ENCODE peak calls at places on chromosomes 2 and 18, in four cellular contexts. L is progenitor cell of endocrine pancreas; G is naive thymus-derived CD4-positive, alpha-beta T cell; Y is NCI-H1105 treated with DMSO at 0.1 percent for 48 hours. E is an unnamed sample.

GRCh38 chr2:70977605-70978205 is 725 bp upstream of the ANKRD53 start:
- DNase-seq in G (no peak), Y (peak; percentile 45), L (no peak), E (no peak)

GRCh38 chr2:70711191-70711590 is 56.8 kb downstream of the ADD2 start:
- DNase-seq in Y (no peak), G (no peak), L (no peak), E (no peak)

GRCh38 chr2:150141241-150142001 is 346.0 kb downstream of the RND3 start:
- DNase-seq in G (no peak), L (no peak), Y (peak; percentile 7), E (no peak)

GRCh38 chr2:217614498-217614897 is 388.3 kb downstream of the TNS1 start:
- DNase-seq in G (no peak), L (no peak), Y (no peak), E (no peak)

GRCh38 chr2:65417509-65418085 is 14.8 kb downstream of the SPRED2 start:
- DNase-seq in L (no peak), G (no peak), Y (no peak), E (no peak)

GRCh38 chr18:33665187-33665586 is 87.2 kb downstream of the ASXL3 start:
- DNase-seq in G (no peak), Y (no peak), L (no peak), E (no peak)

GRCh38 chr18:5543854-5544389 is at the start of gene EPB41L3:
- DNase-seq in L (peak; percentile 39), Y (peak; percentile 23), G (no peak), E (no peak)

GRCh38 chr2:9918275-9918674 is 33.2 kb upstream of the GRHL1 start:
- DNase-seq in L (no peak), Y (no peak), G (no peak), E (no peak)

GRCh38 chr2:134002391-134002790 is 251.5 kb upstream of the MGAT5 start:
- DNase-seq in L (no peak), G (no peak), Y (no peak), E (no peak)

GRCh38 chr2:44291281-44292248 is 16.3 kb downstream of the SLC3A1 start:
- DNase-seq in G (no peak), Y (peak; percentile 49), L (peak; percentile 62), E (peak; percentile 92)

GRCh38 chr2:173075781-173076556 is at the start of gene MAP3K20:
- DNase-seq in Y (peak; percentile 52), L (peak; percentile 44), G (peak; percentile 23), E (peak; percentile 79)

E was measured in Caco-2.